ENCODE peak calls at places on chromosomes 11 and 22, in five cellular contexts. N, I, V, U and Q are unnamed samples. For H3K36me3, the result is how much of the 10 kb centered on the place peaks cover.

GRCh38 chr11:32939866-32940265 is 47.3 kb downstream of the QSER1 start:
- DNase-seq in V (no peak), I (no peak), N (no peak), U (no peak), Q (no peak)

GRCh38 chr11:123330471-123330870 is 99.6 kb upstream of the GRAMD1B start:
- DNase-seq in I (no peak), U (no peak), V (no peak), N (no peak), Q (no peak)

GRCh38 chr22:47587861-47588582 is 825.6 kb downstream of the TBC1D22A start:
- DNase-seq in N (no peak), V (no peak), I (no peak), U (no peak), Q (peak)

GRCh38 chr11:8138526-8138925 is 30.3 kb downstream of the RIC3 start:
- DNase-seq in N (no peak), I (no peak), U (no peak), V (no peak), Q (no peak)

GRCh38 chr22:38403806-38404205 is 51.2 kb downstream of the KCNJ4 start:
- DNase-seq in U (no peak), V (no peak), N (no peak), I (peak), Q (no peak)

GRCh38 chr22:17974703-17975372 is 49.5 kb downstream of the MICAL3 start:
- DNase-seq in V (no peak), U (no peak), N (no peak), I (no peak), Q (no peak)

GRCh38 chr11:46718155-46719019 is 626 bp upstream of the F2 start:
- DNase-seq in U (no peak), I (no peak), N (no peak), V (no peak), Q (no peak)

GRCh38 chr22:25564320-25564978 is at the start of gene GRK3:
- DNase-seq in N (peak), U (peak), I (peak), V (peak), Q (peak)

GRCh38 chr11:71456831-71457230 is 3.8 kb downstream of the NADSYN1 start:
- DNase-seq in N (no peak), U (no peak), I (no peak), V (no peak), Q (no peak)

GRCh38 chr22:21775061-21775460 is 39.5 kb upstream of the YPEL1 start:
- DNase-seq in I (peak), V (no peak), N (no peak), U (no peak), Q (no peak)

GRCh38 chr11:20360650-20361049 is 2.9 kb upstream of the HTATIP2 start:
- DNase-seq in U (no peak), N (peak), V (no peak), I (peak), Q (no peak)

GRCh38 chr11:40130427-40130826 is 1329.0 kb downstream of the LRRC4C start:
- DNase-seq in N (no peak), U (no peak), I (peak), V (peak), Q (no peak)

GRCh38 chr11:83367745-83368144 is 81.6 kb upstream of the CCDC90B start:
- DNase-seq in V (peak), N (no peak), I (no peak), U (no peak), Q (no peak)

GRCh38 chr22:18071968-18072310 is 5.9 kb upstream of the PEX26 start:
- DNase-seq in V (no peak), N (no peak), I (no peak), U (no peak), Q (peak)

GRCh38 chr11:10669258-10670033 is 24.1 kb downstream of the IRAG1 start:
- DNase-seq in V (no peak), N (no peak), U (no peak), I (peak), Q (no peak)

GRCh38 chr22:39543095-39543494 is 10.5 kb upstream of the RPS19BP1 start:
- DNase-seq in V (peak), N (no peak), I (no peak), U (no peak), Q (no peak)

GRCh38 chr22:17477401-17477833 is 85.9 kb upstream of the SLC25A18 start:
- DNase-seq in U (peak), N (no peak), V (peak), I (no peak), Q (no peak)

GRCh38 chr11:64218628-64219353 is 7.2 kb downstream of the TRPT1 start:
- DNase-seq in I (no peak), V (peak), U (no peak), N (no peak), Q (no peak)

GRCh38 chr11:95330332-95330731 is 99.3 kb upstream of the SESN3 start:
- DNase-seq in I (no peak), V (no peak), U (no peak), N (no peak), Q (no peak)

GRCh38 chr22:29346659-29347058 is 31.2 kb upstream of the RASL10A start:
- DNase-seq in U (no peak), V (no peak), N (no peak), I (no peak), Q (no peak)

GRCh38 chr22:46526484-46526839 is 11.0 kb downstream of the CELSR1 start:
- DNase-seq in U (no peak), I (no peak), N (no peak), V (no peak), Q (no peak)

GRCh38 chr11:86257446-86257845 is 12.9 kb downstream of the EED start:
- DNase-seq in V (no peak), I (no peak), U (no peak), N (no peak), Q (no peak)

GRCh38 chr11:78078218-78079167 is 1.2 kb downstream of the NDUFC2 start:
- DNase-seq in N (no peak), U (no peak), I (no peak), V (peak), Q (no peak)

GRCh38 chr11:76102772-76103171 is 103.5 kb downstream of the WNT11 start:
- DNase-seq in I (peak), N (no peak), V (no peak), U (peak), Q (no peak)

GRCh38 chr22:49879871-49880270 is 26.2 kb downstream of the ZBED4 start:
- DNase-seq in N (no peak), V (no peak), I (no peak), U (no peak), Q (no peak)
- H3K36me3 ChIP-seq in N (under half), V (under half), I (under half), U (under half), Q (under half)

GRCh38 chr11:116281173-116282160 is 491.3 kb downstream of the BUD13 start:
- DNase-seq in I (no peak), U (no peak), V (no peak), N (no peak), Q (no peak)

GRCh38 chr11:116282481-116282880 is 490.3 kb downstream of the BUD13 start:
- DNase-seq in V (no peak), U (no peak), N (no peak), I (no peak), Q (no peak)

GRCh38 chr11:116275634-116276033 is 497.2 kb downstream of the BUD13 start:
- DNase-seq in I (peak), U (peak), V (no peak), N (no peak), Q (no peak)

GRCh38 chr11:116276051-116277044 is 496.4 kb downstream of the BUD13 start:
- DNase-seq in U (peak), N (peak), I (peak), V (peak), Q (peak)

DNA sequence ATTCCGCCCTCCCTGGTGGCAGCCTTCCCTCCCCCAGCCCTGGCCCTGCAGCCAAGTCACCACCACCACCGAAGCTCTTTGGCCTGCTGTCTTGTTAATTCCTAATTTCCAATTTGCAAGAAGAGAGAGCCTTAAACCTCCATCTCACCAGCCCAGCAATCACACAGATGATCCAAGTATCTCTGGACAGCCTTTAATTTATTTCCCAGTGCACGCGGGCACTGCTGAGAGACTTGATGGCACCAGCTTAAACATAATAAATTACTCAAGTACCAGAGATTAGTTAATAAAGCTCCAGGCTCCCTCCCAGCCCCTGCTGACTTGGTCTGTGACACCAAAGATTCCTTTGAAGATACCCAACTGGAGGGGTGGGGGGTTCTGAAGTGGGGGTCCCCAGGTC is 494.7 kb downstream of the BUD13 start:
- DNase-seq in V (no peak), I (no peak), N (no peak), U (no peak), Q (no peak)
- H3K36me3 ChIP-seq in V (under half), I (under half), N (under half), U (under half), Q (under half)

GRCh38 chr11:70419307-70420007 is 21.1 kb downstream of the CTTN start:
- DNase-seq in V (no peak), N (no peak), U (no peak), I (no peak), Q (no peak)
- H3K36me3 ChIP-seq in V (under half), N (under half), U (half or more), I (half or more), Q (half or more)

GRCh38 chr11:68050371-68050841 is 11.6 kb downstream of the TCIRG1 start:
- DNase-seq in V (no peak), I (no peak), N (no peak), U (no peak), Q (no peak)
- H3K36me3 ChIP-seq in V (under half), I (under half), N (under half), U (under half), Q (half or more)

DNA sequence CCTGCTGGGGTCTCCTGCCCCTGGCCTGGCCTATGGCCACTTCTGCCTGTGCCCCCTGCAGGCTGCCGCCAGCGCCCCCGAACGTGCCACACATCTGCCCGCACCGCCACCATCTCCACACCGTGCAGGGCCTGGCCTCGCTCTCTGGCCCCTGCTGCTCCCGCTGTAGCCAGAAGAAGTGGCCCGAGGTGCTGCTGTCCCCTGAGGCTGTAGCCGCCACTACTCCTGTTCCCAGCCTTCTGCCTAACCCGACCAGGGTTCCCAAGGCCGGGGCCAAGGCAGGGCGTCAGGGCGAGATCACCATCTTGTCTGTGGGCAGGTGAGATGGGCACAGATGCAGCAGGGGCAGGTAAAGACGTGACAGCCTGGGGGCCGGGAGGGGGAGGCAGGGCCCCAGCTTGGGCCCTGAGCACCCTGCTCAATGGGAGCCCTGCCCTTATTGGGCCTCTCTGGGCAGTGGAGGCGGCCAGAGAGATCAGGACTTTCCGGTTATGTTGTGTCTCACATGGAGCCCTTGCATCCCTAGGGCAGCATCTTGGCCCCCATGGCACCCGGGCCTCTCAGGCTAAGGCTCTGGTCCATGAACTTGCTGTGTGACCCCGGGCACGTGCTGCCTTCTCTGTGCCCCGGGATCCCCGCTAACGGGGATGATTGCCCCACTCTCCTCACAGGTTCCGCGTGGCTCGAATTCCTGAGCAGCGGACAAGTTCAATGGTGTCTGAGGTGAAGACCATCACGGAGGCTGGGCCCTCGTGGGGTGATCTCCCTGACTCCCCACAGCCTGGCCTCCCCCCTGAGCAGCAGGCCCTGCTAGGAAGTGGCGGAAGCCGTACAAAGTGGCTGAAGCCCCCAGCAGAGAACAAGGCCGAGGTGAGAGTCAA is 18.5 kb downstream of the RELT start:
- DNase-seq in N (no peak), I (no peak), U (peak), V (no peak), Q (peak)
- H3K36me3 ChIP-seq in N (under half), I (under half), U (under half), V (under half), Q (under half)

DNA sequence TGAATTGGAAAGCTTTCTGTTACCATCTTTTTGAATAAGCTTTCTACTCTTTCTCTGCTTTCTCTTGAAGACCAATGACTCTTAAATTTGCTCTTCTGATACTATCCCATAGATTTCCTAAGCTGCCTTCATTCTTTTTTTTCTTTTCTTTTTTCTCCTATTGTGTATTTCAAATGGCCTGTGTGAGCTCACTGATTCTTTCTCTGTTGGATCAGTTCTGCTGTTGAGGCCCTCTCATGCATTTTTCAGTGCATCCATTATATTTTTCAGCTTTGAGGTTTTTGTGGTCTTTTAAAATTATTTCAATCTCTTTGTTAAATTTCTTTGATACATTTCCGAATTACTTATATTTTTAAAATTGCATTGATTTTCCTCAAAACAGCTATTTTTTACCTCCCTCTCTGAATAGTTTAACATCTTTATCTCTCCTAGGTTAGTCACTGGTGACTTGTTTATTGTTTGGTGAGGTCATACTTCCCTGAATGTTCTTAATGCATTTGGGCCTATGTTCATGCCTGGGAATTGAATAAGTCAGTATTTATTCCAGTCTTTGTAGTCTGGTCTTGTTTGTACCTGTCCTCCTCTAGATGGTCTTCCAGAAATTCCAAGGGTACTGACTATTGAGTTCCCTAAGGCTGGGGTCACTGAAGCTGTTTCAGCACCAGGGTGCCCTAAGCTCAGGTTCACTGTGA is 110.6 kb upstream of the SERPIND1 start:
- DNase-seq in N (no peak), I (no peak), U (no peak), V (no peak), Q (no peak)
- H3K36me3 ChIP-seq in N (under half), I (under half), U (under half), V (under half), Q (under half)